ENCODE peak calls at places on chromosome 18, in nine cellular contexts. O is neural crest cell, Q is bronchial epithelial cell, W is GM12878, S is kidney epithelial cell, E is hepatocyte, J is adrenal gland, T is lower leg skin, Y is HepG2. X is an unnamed sample.

GRCh38 chr18:28736951-28737350 is 560.0 kb upstream of the CDH2 start:
- DNase-seq in Q (peak), S (no peak), O (no peak), J (no peak), E (no peak), Y (no peak), W (no peak), T (no peak), X (no peak)

GRCh38 chr18:54392621-54393023 is 34.9 kb downstream of the C18orf54 start:
- DNase-seq in Y (peak), S (no peak), Q (peak), J (no peak), T (no peak), O (no peak), W (no peak), E (peak), X (no peak)

GRCh38 chr18:8705280-8705940 is at the start of gene MTCL1:
- DNase-seq in W (no peak), Y (no peak), T (no peak), J (peak), O (peak), Q (no peak), S (no peak), E (no peak), X (no peak)

GRCh38 chr18:158128-159036 is at the start of gene USP14:
- DNase-seq in Y (peak), S (peak), E (peak), O (peak), T (peak), Q (peak), J (peak), W (peak), X (peak)

GRCh38 chr18:63994783-63995399 is 25.0 kb downstream of the SERPINB8 start:
- DNase-seq in Q (peak), S (no peak), W (no peak), T (peak), J (peak), O (peak), Y (peak), E (peak), X (peak)

GRCh38 chr18:49321800-49322461 is 138.5 kb downstream of the DYM start:
- DNase-seq in Q (peak), E (no peak), Y (no peak), W (no peak), J (no peak), T (no peak), S (peak), O (no peak), X (no peak)

GRCh38 chr18:44764863-44765262 is 84.2 kb downstream of the SETBP1 start:
- DNase-seq in Q (no peak), T (no peak), W (no peak), O (no peak), Y (no peak), E (no peak), S (no peak), J (no peak), X (no peak)

GRCh38 chr18:10239138-10239537 is 215.3 kb upstream of the APCDD1 start:
- DNase-seq in S (no peak), O (no peak), E (peak), J (peak), Q (peak), T (peak), Y (no peak), W (no peak), X (peak)

GRCh38 chr18:574456-575228 is 5.5 kb upstream of the CETN1 start:
- DNase-seq in E (no peak), J (no peak), O (no peak), W (no peak), Q (no peak), S (no peak), T (no peak), Y (no peak), X (no peak)

GRCh38 chr18:63138469-63139340 is 180.9 kb downstream of the BCL2 start:
- DNase-seq in J (no peak), O (no peak), E (no peak), Y (no peak), Q (no peak), S (no peak), W (peak), T (no peak), X (no peak)

GRCh38 chr18:26757263-26758019 is 108.1 kb downstream of the AQP4 start:
- DNase-seq in Q (peak), S (peak), Y (no peak), E (peak), O (no peak), W (no peak), J (no peak), T (no peak), X (no peak)

GRCh38 chr18:68263481-68263880 is 451.4 kb downstream of the TMX3 start:
- DNase-seq in Q (peak), O (no peak), T (no peak), W (no peak), Y (no peak), E (no peak), J (no peak), S (no peak), X (no peak)

GRCh38 chr18:61400714-61401113 is 67.5 kb downstream of the CDH20 start:
- DNase-seq in J (no peak), O (no peak), Y (no peak), S (peak), E (no peak), Q (no peak), W (no peak), T (no peak), X (no peak)

GRCh38 chr18:37553633-37554398 is 11.8 kb downstream of the CELF4 start:
- DNase-seq in Q (no peak), E (peak), W (no peak), Y (no peak), J (no peak), O (no peak), S (no peak), T (no peak), X (no peak)

GRCh38 chr18:79857082-79857661 is 59.4 kb downstream of the KCNG2 start:
- DNase-seq in S (no peak), E (no peak), J (peak), T (no peak), Q (peak), O (no peak), W (no peak), Y (peak), X (no peak)

GRCh38 chr18:54127759-54128378 is 96.6 kb downstream of the MBD2 start:
- DNase-seq in S (no peak), W (no peak), Y (peak), T (no peak), O (peak), E (peak), J (peak), Q (peak), X (no peak)

GRCh38 chr18:10997885-10998284 is 151.5 kb downstream of the PIEZO2 start:
- DNase-seq in Q (no peak), J (no peak), S (no peak), O (no peak), T (no peak), E (no peak), Y (no peak), W (no peak), X (no peak)

GRCh38 chr18:11994346-11994707 is 13.0 kb downstream of the IMPA2 start:
- DNase-seq in J (no peak), T (no peak), S (no peak), O (no peak), Q (peak), Y (peak), W (no peak), E (peak), X (no peak)

GRCh38 chr18:48922801-48923730 is 27.7 kb downstream of the SMAD7 start:
- DNase-seq in T (peak), Q (no peak), W (no peak), O (no peak), J (peak), Y (no peak), E (peak), S (peak), X (no peak)

GRCh38 chr18:9824474-9824832 is 61.3 kb upstream of the TXNDC2 start:
- DNase-seq in W (no peak), T (no peak), S (no peak), Y (no peak), O (no peak), E (no peak), J (no peak), Q (no peak), X (no peak)

GRCh38 chr18:52826994-52827393 is 487.0 kb downstream of the DCC start:
- DNase-seq in Y (no peak), S (no peak), J (no peak), W (no peak), E (no peak), T (no peak), Q (no peak), O (no peak), X (no peak)

GRCh38 chr18:60448487-60449267 is 76.1 kb upstream of the MC4R start:
- DNase-seq in W (no peak), S (no peak), Q (no peak), E (no peak), Y (no peak), J (no peak), T (no peak), O (no peak), X (no peak)

GRCh38 chr18:48393170-48393569 is 16.0 kb downstream of the ZBTB7C start:
- DNase-seq in E (no peak), Q (peak), Y (no peak), O (no peak), W (no peak), S (no peak), J (no peak), T (no peak), X (no peak)

GRCh38 chr18:52392160-52392559 is 52.2 kb downstream of the DCC start:
- DNase-seq in Y (no peak), E (no peak), J (no peak), O (no peak), S (no peak), Q (no peak), T (no peak), W (peak), X (no peak)

GRCh38 chr18:54717673-54718435 is 110.4 kb upstream of the RAB27B start:
- DNase-seq in Y (no peak), W (peak), T (no peak), S (no peak), O (no peak), E (no peak), Q (no peak), J (no peak), X (no peak)

GRCh38 chr18:47758000-47758399 is 172.5 kb downstream of the SMAD2 start:
- DNase-seq in Q (peak), E (no peak), T (no peak), W (no peak), S (no peak), Y (no peak), J (no peak), O (no peak), X (no peak)

GRCh38 chr18:40413160-40413559 is 1541.9 kb upstream of the PIK3C3 start:
- DNase-seq in W (no peak), O (peak), J (no peak), S (no peak), Q (peak), T (no peak), E (peak), Y (peak), X (no peak)

GRCh38 chr18:41939326-41939725 is 15.7 kb upstream of the PIK3C3 start:
- DNase-seq in Q (no peak), W (no peak), Y (no peak), E (no peak), J (no peak), T (no peak), S (no peak), O (no peak), X (no peak)

GRCh38 chr18:62384610-62385097 is 59.5 kb downstream of the TNFRSF11A start:
- DNase-seq in W (no peak), J (no peak), T (no peak), S (no peak), O (peak), Q (peak), E (peak), Y (no peak), X (no peak)

GRCh38 chr18:29250843-29251242 is 1073.9 kb upstream of the CDH2 start:
- DNase-seq in S (no peak), Y (no peak), J (no peak), W (no peak), Q (no peak), O (no peak), T (no peak), E (no peak), X (no peak)

GRCh38 chr18:22467760-22468553 is 50.2 kb upstream of the CTAGE1 start:
- DNase-seq in Y (no peak), E (peak), O (no peak), Q (peak), S (peak), J (peak), T (peak), W (no peak), X (no peak)

GRCh38 chr18:24112874-24113615 is 25.8 kb upstream of the CABYR start:
- DNase-seq in Y (peak), O (no peak), S (peak), E (peak), Q (peak), J (peak), T (no peak), W (no peak), X (no peak)

GRCh38 chr18:10461989-10462388 is 7.6 kb downstream of the APCDD1 start:
- DNase-seq in O (no peak), T (no peak), E (no peak), S (no peak), W (no peak), Y (no peak), J (no peak), Q (no peak), X (no peak)

GRCh38 chr18:46676162-46676830 is 19.3 kb upstream of the LOXHD1 start:
- DNase-seq in Y (no peak), O (no peak), W (no peak), J (peak), Q (no peak), S (peak), E (no peak), T (no peak), X (no peak)

GRCh38 chr18:23283933-23284430 is 148.7 kb downstream of the CABLES1 start:
- DNase-seq in E (no peak), Y (peak), O (no peak), J (peak), W (peak), S (peak), Q (peak), T (no peak), X (no peak)

GRCh38 chr18:4455113-4455811 is at the start of gene DLGAP1:
- DNase-seq in O (peak), Q (peak), T (no peak), Y (peak), E (peak), J (peak), W (no peak), S (peak), X (no peak)

GRCh38 chr18:75854808-75855207 is 427.3 kb upstream of the SMIM21 start:
- DNase-seq in E (no peak), W (no peak), S (no peak), Y (no peak), Q (no peak), O (no peak), J (no peak), T (no peak), X (no peak)

GRCh38 chr18:75859533-75859932 is 432.0 kb upstream of the SMIM21 start:
- DNase-seq in J (no peak), E (no peak), Y (no peak), W (no peak), Q (no peak), T (no peak), S (no peak), O (no peak), X (no peak)

GRCh38 chr18:75857558-75857957 is 430.1 kb upstream of the SMIM21 start:
- DNase-seq in O (no peak), J (no peak), E (no peak), W (no peak), S (no peak), Q (no peak), T (no peak), Y (no peak), X (no peak)

GRCh38 chr18:75858754-75859153 is 431.3 kb upstream of the SMIM21 start:
- DNase-seq in W (no peak), T (no peak), E (no peak), J (no peak), Q (no peak), Y (no peak), O (no peak), S (no peak), X (no peak)

GRCh38 chr18:75854174-75854573 is 426.7 kb upstream of the SMIM21 start:
- DNase-seq in E (no peak), Y (peak), W (no peak), T (no peak), Q (no peak), O (peak), S (no peak), J (no peak), X (no peak)
- TF ChIP-seq CTCF in E (peak), Y (peak), W (peak), T (no peak), Q (no peak), O (peak), S (peak), J (no peak), X (no peak)

DNA sequence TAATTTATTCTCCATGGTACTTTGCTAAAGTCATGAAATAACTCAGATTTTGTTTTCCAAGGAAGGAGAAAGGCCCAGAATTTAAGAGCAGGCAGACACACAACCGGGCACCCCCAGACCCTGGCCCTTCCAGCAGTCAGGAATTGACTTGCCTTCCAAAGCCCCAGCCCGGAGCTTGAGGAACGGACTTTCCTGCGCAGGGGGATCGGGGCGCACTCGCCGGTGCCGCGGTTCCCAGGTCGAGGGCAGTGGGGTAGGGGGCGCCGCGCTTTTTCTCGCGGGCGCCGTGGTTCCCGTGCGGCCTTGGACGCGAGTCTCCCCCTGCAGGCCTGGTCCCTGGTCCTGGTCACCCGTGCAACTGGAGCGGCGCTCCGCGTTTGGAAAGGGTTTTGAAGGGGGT is 1.2 kb downstream of the ZNF236 start:
- DNase-seq in Q (no peak), T (no peak), E (peak), J (peak), Y (no peak), O (peak), W (no peak), S (no peak), X (no peak)
- TF ChIP-seq CTCF in Q (peak), T (no peak), E (peak), J (no peak), Y (peak), O (peak), W (peak), S (peak), X (no peak)

GRCh38 chr18:35495821-35496368 is 1.9 kb downstream of the INO80C start:
- DNase-seq in J (no peak), Q (no peak), Y (no peak), W (no peak), S (no peak), O (no peak), E (no peak), T (no peak), X (no peak)
- TF ChIP-seq CTCF in J (no peak), Q (no peak), Y (no peak), W (no peak), S (no peak), O (no peak), E (no peak), T (no peak), X (no peak)

GRCh38 chr18:55775972-55776371 is 188.0 kb upstream of the TCF4 start:
- DNase-seq in Y (no peak), S (no peak), J (no peak), W (no peak), Q (no peak), E (no peak), O (no peak), T (no peak), X (no peak)
- TF ChIP-seq CTCF in Y (no peak), S (peak), J (no peak), W (no peak), Q (no peak), E (no peak), O (no peak), T (no peak), X (no peak)

DNA sequence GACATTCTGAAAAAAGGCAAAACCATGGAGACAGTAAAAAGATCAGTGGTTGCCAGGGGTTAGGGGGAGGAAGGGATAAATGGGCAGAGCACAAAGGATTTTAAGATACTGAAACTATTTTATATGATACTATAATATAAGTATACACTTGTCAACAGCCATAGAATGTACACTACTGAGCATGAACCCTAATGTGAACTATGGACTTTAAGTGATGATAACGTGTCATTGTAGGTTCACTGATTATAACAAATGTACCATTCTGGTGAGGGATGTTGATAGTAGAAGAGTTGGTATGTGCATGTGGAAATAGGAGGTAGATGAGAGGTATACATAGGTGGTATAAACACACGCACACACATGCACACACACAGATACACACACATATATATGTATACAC is 241.6 kb downstream of the NOL4 start:
- DNase-seq in W (no peak), O (no peak), J (no peak), S (no peak), Y (no peak), E (no peak), Q (no peak), T (no peak), X (no peak)
- TF ChIP-seq CTCF in W (no peak), O (no peak), J (no peak), S (no peak), Y (no peak), E (no peak), Q (no peak), T (no peak), X (no peak)

GRCh38 chr18:59446012-59446411 is 86.9 kb upstream of the LMAN1 start:
- DNase-seq in W (no peak), Y (no peak), Q (peak), E (peak), J (no peak), S (no peak), T (no peak), O (no peak), X (no peak)
- TF ChIP-seq CTCF in W (no peak), Y (no peak), Q (no peak), E (peak), J (no peak), S (peak), T (no peak), O (no peak), X (no peak)

DNA sequence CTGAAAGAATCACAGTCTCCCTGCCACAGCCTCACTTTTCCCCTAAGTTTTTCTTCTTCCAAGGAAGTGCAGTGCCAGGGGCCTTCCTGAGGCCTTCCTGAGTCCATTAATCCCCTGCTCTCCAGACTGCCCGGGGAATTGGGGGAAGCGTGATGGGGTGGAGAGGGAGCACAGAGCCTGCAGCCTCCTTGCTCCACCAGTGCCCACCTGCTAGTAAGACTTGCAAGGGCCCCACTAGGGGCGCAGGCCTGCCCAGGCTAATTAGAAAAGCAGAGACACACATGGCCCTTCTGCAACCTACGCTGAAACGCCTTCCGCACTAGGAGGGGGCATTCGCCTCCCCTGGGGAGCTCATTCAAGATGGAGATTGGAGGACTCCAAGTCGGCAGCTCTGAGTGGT is 110.6 kb downstream of the MRO start:
- DNase-seq in O (no peak), W (no peak), J (no peak), S (no peak), Q (no peak), T (no peak), Y (no peak), E (no peak), X (no peak)
- TF ChIP-seq CTCF in O (no peak), W (no peak), J (no peak), S (no peak), Q (no peak), T (no peak), Y (no peak), E (no peak), X (no peak)

X was measured in omental fat pad.